ENCODE peak calls at places on chromosomes 5 and 9, in eight cellular contexts. One of them, this sample, is unnamed.

GRCh38 chr9:137478613-137479314 is 19.6 kb upstream of the NSMF start:
- DNase-seq in stimulated activated CD4-positive, alpha-beta T cell treated with anti-CD3 and anti-CD28 coated beads, Interleukin-2, amount 100 ng/mL, for 24 hours: no peak
- DNase-seq in activated CD4-positive, alpha-beta T cell treated with anti-CD3 and anti-CD28 coated beads, Interleukin-2, amount 50 U/mL, for 4 hours: no peak
- DNase-seq in endothelial cell: no peak
- DNase-seq in SIG-M5: no peak
- DNase-seq in CD4-positive, alpha-beta memory T cell: no peak
- DNase-seq in A549: no peak
- DNase-seq in left ventricle myocardium inferior: no peak
- DNase-seq in this sample: peak; percentile 15

GRCh38 chr9:113715086-113715485 is 161.0 kb upstream of the ZNF618 start:
- DNase-seq in stimulated activated CD4-positive, alpha-beta T cell treated with anti-CD3 and anti-CD28 coated beads, Interleukin-2, amount 100 ng/mL, for 24 hours: no peak
- DNase-seq in activated CD4-positive, alpha-beta T cell treated with anti-CD3 and anti-CD28 coated beads, Interleukin-2, amount 50 U/mL, for 4 hours: no peak
- DNase-seq in endothelial cell: no peak
- DNase-seq in SIG-M5: no peak
- DNase-seq in CD4-positive, alpha-beta memory T cell: no peak
- DNase-seq in A549: no peak
- DNase-seq in left ventricle myocardium inferior: no peak
- DNase-seq in this sample: no peak

GRCh38 chr9:133065070-133065388 is 3.2 kb downstream of the CEL start:
- DNase-seq in stimulated activated CD4-positive, alpha-beta T cell treated with anti-CD3 and anti-CD28 coated beads, Interleukin-2, amount 100 ng/mL, for 24 hours: no peak
- DNase-seq in activated CD4-positive, alpha-beta T cell treated with anti-CD3 and anti-CD28 coated beads, Interleukin-2, amount 50 U/mL, for 4 hours: no peak
- DNase-seq in endothelial cell: no peak
- DNase-seq in SIG-M5: no peak
- DNase-seq in CD4-positive, alpha-beta memory T cell: no peak
- DNase-seq in A549: no peak
- DNase-seq in left ventricle myocardium inferior: no peak
- DNase-seq in this sample: no peak

GRCh38 chr5:127957183-127957582 is 126.4 kb upstream of the SLC12A2 start:
- DNase-seq in stimulated activated CD4-positive, alpha-beta T cell treated with anti-CD3 and anti-CD28 coated beads, Interleukin-2, amount 100 ng/mL, for 24 hours: no peak
- DNase-seq in activated CD4-positive, alpha-beta T cell treated with anti-CD3 and anti-CD28 coated beads, Interleukin-2, amount 50 U/mL, for 4 hours: no peak
- DNase-seq in endothelial cell: no peak
- DNase-seq in SIG-M5: no peak
- DNase-seq in CD4-positive, alpha-beta memory T cell: no peak
- DNase-seq in A549: peak; percentile 80
- DNase-seq in left ventricle myocardium inferior: peak; percentile 41
- DNase-seq in this sample: no peak

GRCh38 chr5:68225188-68225910 is 9.8 kb downstream of the PIK3R1 start:
- DNase-seq in stimulated activated CD4-positive, alpha-beta T cell treated with anti-CD3 and anti-CD28 coated beads, Interleukin-2, amount 100 ng/mL, for 24 hours: no peak
- DNase-seq in activated CD4-positive, alpha-beta T cell treated with anti-CD3 and anti-CD28 coated beads, Interleukin-2, amount 50 U/mL, for 4 hours: no peak
- DNase-seq in endothelial cell: no peak
- DNase-seq in SIG-M5: no peak
- DNase-seq in CD4-positive, alpha-beta memory T cell: no peak
- DNase-seq in A549: peak; percentile 28
- DNase-seq in left ventricle myocardium inferior: peak; percentile 34
- DNase-seq in this sample: no peak

GRCh38 chr5:140043508-140043872 is 391 bp upstream of the NRG2 start:
- DNase-seq in stimulated activated CD4-positive, alpha-beta T cell treated with anti-CD3 and anti-CD28 coated beads, Interleukin-2, amount 100 ng/mL, for 24 hours: peak; percentile 23
- DNase-seq in activated CD4-positive, alpha-beta T cell treated with anti-CD3 and anti-CD28 coated beads, Interleukin-2, amount 50 U/mL, for 4 hours: no peak
- DNase-seq in endothelial cell: peak; percentile 12
- DNase-seq in SIG-M5: no peak
- DNase-seq in CD4-positive, alpha-beta memory T cell: no peak
- DNase-seq in A549: peak; percentile 70
- DNase-seq in left ventricle myocardium inferior: peak; percentile 20
- DNase-seq in this sample: no peak

GRCh38 chr9:74742792-74743389 is 144.8 kb downstream of the TRPM6 start:
- DNase-seq in stimulated activated CD4-positive, alpha-beta T cell treated with anti-CD3 and anti-CD28 coated beads, Interleukin-2, amount 100 ng/mL, for 24 hours: no peak
- DNase-seq in activated CD4-positive, alpha-beta T cell treated with anti-CD3 and anti-CD28 coated beads, Interleukin-2, amount 50 U/mL, for 4 hours: no peak
- DNase-seq in endothelial cell: peak; percentile 36
- DNase-seq in SIG-M5: no peak
- DNase-seq in CD4-positive, alpha-beta memory T cell: no peak
- DNase-seq in A549: peak; percentile 33
- DNase-seq in left ventricle myocardium inferior: no peak
- DNase-seq in this sample: no peak

GRCh38 chr5:110258460-110258859 is 468.0 kb downstream of the TMEM232 start:
- DNase-seq in stimulated activated CD4-positive, alpha-beta T cell treated with anti-CD3 and anti-CD28 coated beads, Interleukin-2, amount 100 ng/mL, for 24 hours: no peak
- DNase-seq in activated CD4-positive, alpha-beta T cell treated with anti-CD3 and anti-CD28 coated beads, Interleukin-2, amount 50 U/mL, for 4 hours: no peak
- DNase-seq in endothelial cell: no peak
- DNase-seq in SIG-M5: no peak
- DNase-seq in CD4-positive, alpha-beta memory T cell: no peak
- DNase-seq in A549: no peak
- DNase-seq in left ventricle myocardium inferior: no peak
- DNase-seq in this sample: no peak

GRCh38 chr5:113115061-113115460 is 138.5 kb downstream of the DCP2 start:
- DNase-seq in stimulated activated CD4-positive, alpha-beta T cell treated with anti-CD3 and anti-CD28 coated beads, Interleukin-2, amount 100 ng/mL, for 24 hours: no peak
- DNase-seq in activated CD4-positive, alpha-beta T cell treated with anti-CD3 and anti-CD28 coated beads, Interleukin-2, amount 50 U/mL, for 4 hours: no peak
- DNase-seq in endothelial cell: no peak
- DNase-seq in SIG-M5: no peak
- DNase-seq in CD4-positive, alpha-beta memory T cell: no peak
- DNase-seq in A549: no peak
- DNase-seq in left ventricle myocardium inferior: no peak
- DNase-seq in this sample: no peak

GRCh38 chr5:125823572-125823971 is 599.6 kb upstream of the GRAMD2B start:
- DNase-seq in stimulated activated CD4-positive, alpha-beta T cell treated with anti-CD3 and anti-CD28 coated beads, Interleukin-2, amount 100 ng/mL, for 24 hours: no peak
- DNase-seq in activated CD4-positive, alpha-beta T cell treated with anti-CD3 and anti-CD28 coated beads, Interleukin-2, amount 50 U/mL, for 4 hours: no peak
- DNase-seq in endothelial cell: no peak
- DNase-seq in SIG-M5: no peak
- DNase-seq in CD4-positive, alpha-beta memory T cell: no peak
- DNase-seq in A549: no peak
- DNase-seq in left ventricle myocardium inferior: no peak
- DNase-seq in this sample: no peak

GRCh38 chr5:172672696-172673095 is 31.6 kb downstream of the NEURL1B start:
- DNase-seq in stimulated activated CD4-positive, alpha-beta T cell treated with anti-CD3 and anti-CD28 coated beads, Interleukin-2, amount 100 ng/mL, for 24 hours: no peak
- DNase-seq in activated CD4-positive, alpha-beta T cell treated with anti-CD3 and anti-CD28 coated beads, Interleukin-2, amount 50 U/mL, for 4 hours: no peak
- DNase-seq in endothelial cell: no peak
- DNase-seq in SIG-M5: no peak
- DNase-seq in CD4-positive, alpha-beta memory T cell: no peak
- DNase-seq in A549: no peak
- DNase-seq in left ventricle myocardium inferior: no peak
- DNase-seq in this sample: no peak

GRCh38 chr9:101508203-101508602 is 25.4 kb upstream of the RNF20 start:
- DNase-seq in stimulated activated CD4-positive, alpha-beta T cell treated with anti-CD3 and anti-CD28 coated beads, Interleukin-2, amount 100 ng/mL, for 24 hours: no peak
- DNase-seq in activated CD4-positive, alpha-beta T cell treated with anti-CD3 and anti-CD28 coated beads, Interleukin-2, amount 50 U/mL, for 4 hours: no peak
- DNase-seq in endothelial cell: no peak
- DNase-seq in SIG-M5: no peak
- DNase-seq in CD4-positive, alpha-beta memory T cell: no peak
- DNase-seq in A549: no peak
- DNase-seq in left ventricle myocardium inferior: no peak
- DNase-seq in this sample: no peak

GRCh38 chr9:93662016-93662638 is 85.7 kb downstream of the PHF2 start:
- DNase-seq in stimulated activated CD4-positive, alpha-beta T cell treated with anti-CD3 and anti-CD28 coated beads, Interleukin-2, amount 100 ng/mL, for 24 hours: no peak
- DNase-seq in activated CD4-positive, alpha-beta T cell treated with anti-CD3 and anti-CD28 coated beads, Interleukin-2, amount 50 U/mL, for 4 hours: no peak
- DNase-seq in endothelial cell: no peak
- DNase-seq in SIG-M5: no peak
- DNase-seq in CD4-positive, alpha-beta memory T cell: no peak
- DNase-seq in A549: no peak
- DNase-seq in left ventricle myocardium inferior: no peak
- DNase-seq in this sample: no peak

GRCh38 chr9:124368692-124369091 is 46.5 kb downstream of the PSMB7 start:
- DNase-seq in stimulated activated CD4-positive, alpha-beta T cell treated with anti-CD3 and anti-CD28 coated beads, Interleukin-2, amount 100 ng/mL, for 24 hours: no peak
- DNase-seq in activated CD4-positive, alpha-beta T cell treated with anti-CD3 and anti-CD28 coated beads, Interleukin-2, amount 50 U/mL, for 4 hours: no peak
- DNase-seq in endothelial cell: no peak
- DNase-seq in SIG-M5: no peak
- DNase-seq in CD4-positive, alpha-beta memory T cell: no peak
- DNase-seq in A549: no peak
- DNase-seq in left ventricle myocardium inferior: no peak
- DNase-seq in this sample: no peak

GRCh38 chr9:127524373-127524772 is 73.1 kb downstream of the LRSAM1 start:
- DNase-seq in stimulated activated CD4-positive, alpha-beta T cell treated with anti-CD3 and anti-CD28 coated beads, Interleukin-2, amount 100 ng/mL, for 24 hours: no peak
- DNase-seq in activated CD4-positive, alpha-beta T cell treated with anti-CD3 and anti-CD28 coated beads, Interleukin-2, amount 50 U/mL, for 4 hours: no peak
- DNase-seq in endothelial cell: no peak
- DNase-seq in SIG-M5: no peak
- DNase-seq in CD4-positive, alpha-beta memory T cell: no peak
- DNase-seq in A549: no peak
- DNase-seq in left ventricle myocardium inferior: no peak
- DNase-seq in this sample: no peak

GRCh38 chr5:143537056-143537455 is 133.6 kb upstream of the NR3C1 start:
- DNase-seq in stimulated activated CD4-positive, alpha-beta T cell treated with anti-CD3 and anti-CD28 coated beads, Interleukin-2, amount 100 ng/mL, for 24 hours: no peak
- DNase-seq in activated CD4-positive, alpha-beta T cell treated with anti-CD3 and anti-CD28 coated beads, Interleukin-2, amount 50 U/mL, for 4 hours: no peak
- DNase-seq in endothelial cell: no peak
- DNase-seq in SIG-M5: no peak
- DNase-seq in CD4-positive, alpha-beta memory T cell: no peak
- DNase-seq in A549: no peak
- DNase-seq in left ventricle myocardium inferior: no peak
- DNase-seq in this sample: no peak

GRCh38 chr9:128771094-128771721 is 519 bp downstream of the ZER1 start:
- DNase-seq in stimulated activated CD4-positive, alpha-beta T cell treated with anti-CD3 and anti-CD28 coated beads, Interleukin-2, amount 100 ng/mL, for 24 hours: no peak
- DNase-seq in activated CD4-positive, alpha-beta T cell treated with anti-CD3 and anti-CD28 coated beads, Interleukin-2, amount 50 U/mL, for 4 hours: no peak
- DNase-seq in endothelial cell: peak; percentile 54
- DNase-seq in SIG-M5: no peak
- DNase-seq in CD4-positive, alpha-beta memory T cell: peak; percentile 33
- DNase-seq in A549: no peak
- DNase-seq in left ventricle myocardium inferior: no peak
- DNase-seq in this sample: no peak

GRCh38 chr5:122413722-122414121 is 101.7 kb downstream of the SNCAIP start:
- DNase-seq in stimulated activated CD4-positive, alpha-beta T cell treated with anti-CD3 and anti-CD28 coated beads, Interleukin-2, amount 100 ng/mL, for 24 hours: no peak
- DNase-seq in activated CD4-positive, alpha-beta T cell treated with anti-CD3 and anti-CD28 coated beads, Interleukin-2, amount 50 U/mL, for 4 hours: no peak
- DNase-seq in endothelial cell: no peak
- DNase-seq in SIG-M5: no peak
- DNase-seq in CD4-positive, alpha-beta memory T cell: no peak
- DNase-seq in A549: no peak
- DNase-seq in left ventricle myocardium inferior: no peak
- DNase-seq in this sample: no peak

GRCh38 chr5:147567917-147568598 is 58.2 kb upstream of the DPYSL3 start:
- DNase-seq in stimulated activated CD4-positive, alpha-beta T cell treated with anti-CD3 and anti-CD28 coated beads, Interleukin-2, amount 100 ng/mL, for 24 hours: no peak
- DNase-seq in activated CD4-positive, alpha-beta T cell treated with anti-CD3 and anti-CD28 coated beads, Interleukin-2, amount 50 U/mL, for 4 hours: no peak
- DNase-seq in endothelial cell: no peak
- DNase-seq in SIG-M5: no peak
- DNase-seq in CD4-positive, alpha-beta memory T cell: no peak
- DNase-seq in A549: peak; percentile 11
- DNase-seq in left ventricle myocardium inferior: no peak
- DNase-seq in this sample: peak; percentile 95

GRCh38 chr9:92481029-92481633 is 1.2 kb downstream of the ASPN start:
- DNase-seq in stimulated activated CD4-positive, alpha-beta T cell treated with anti-CD3 and anti-CD28 coated beads, Interleukin-2, amount 100 ng/mL, for 24 hours: no peak
- DNase-seq in activated CD4-positive, alpha-beta T cell treated with anti-CD3 and anti-CD28 coated beads, Interleukin-2, amount 50 U/mL, for 4 hours: no peak
- DNase-seq in endothelial cell: no peak
- DNase-seq in SIG-M5: no peak
- DNase-seq in CD4-positive, alpha-beta memory T cell: no peak
- DNase-seq in A549: no peak
- DNase-seq in left ventricle myocardium inferior: no peak
- DNase-seq in this sample: no peak

GRCh38 chr5:125085797-125086505 is 339.5 kb upstream of the ZNF608 start:
- DNase-seq in stimulated activated CD4-positive, alpha-beta T cell treated with anti-CD3 and anti-CD28 coated beads, Interleukin-2, amount 100 ng/mL, for 24 hours: no peak
- DNase-seq in activated CD4-positive, alpha-beta T cell treated with anti-CD3 and anti-CD28 coated beads, Interleukin-2, amount 50 U/mL, for 4 hours: no peak
- DNase-seq in endothelial cell: no peak
- DNase-seq in SIG-M5: no peak
- DNase-seq in CD4-positive, alpha-beta memory T cell: no peak
- DNase-seq in A549: peak; percentile 3
- DNase-seq in left ventricle myocardium inferior: no peak
- DNase-seq in this sample: no peak

GRCh38 chr9:83620841-83621636 is 1.9 kb upstream of the IDNK start:
- DNase-seq in stimulated activated CD4-positive, alpha-beta T cell treated with anti-CD3 and anti-CD28 coated beads, Interleukin-2, amount 100 ng/mL, for 24 hours: peak; percentile 39
- DNase-seq in activated CD4-positive, alpha-beta T cell treated with anti-CD3 and anti-CD28 coated beads, Interleukin-2, amount 50 U/mL, for 4 hours: peak; percentile 12
- DNase-seq in endothelial cell: peak; percentile 47
- DNase-seq in SIG-M5: no peak
- DNase-seq in CD4-positive, alpha-beta memory T cell: peak; percentile 43
- DNase-seq in A549: peak; percentile 63
- DNase-seq in left ventricle myocardium inferior: peak; percentile 21
- DNase-seq in this sample: peak; percentile 40

GRCh38 chr5:81020478-81021167 is 60.5 kb downstream of the RASGRF2 start:
- DNase-seq in stimulated activated CD4-positive, alpha-beta T cell treated with anti-CD3 and anti-CD28 coated beads, Interleukin-2, amount 100 ng/mL, for 24 hours: no peak
- DNase-seq in activated CD4-positive, alpha-beta T cell treated with anti-CD3 and anti-CD28 coated beads, Interleukin-2, amount 50 U/mL, for 4 hours: no peak
- DNase-seq in endothelial cell: no peak
- DNase-seq in SIG-M5: no peak
- DNase-seq in CD4-positive, alpha-beta memory T cell: no peak
- DNase-seq in A549: no peak
- DNase-seq in left ventricle myocardium inferior: no peak
- DNase-seq in this sample: no peak

GRCh38 chr5:45639038-45639437 is 57.1 kb downstream of the HCN1 start:
- DNase-seq in stimulated activated CD4-positive, alpha-beta T cell treated with anti-CD3 and anti-CD28 coated beads, Interleukin-2, amount 100 ng/mL, for 24 hours: no peak
- DNase-seq in activated CD4-positive, alpha-beta T cell treated with anti-CD3 and anti-CD28 coated beads, Interleukin-2, amount 50 U/mL, for 4 hours: no peak
- DNase-seq in endothelial cell: no peak
- DNase-seq in SIG-M5: no peak
- DNase-seq in CD4-positive, alpha-beta memory T cell: no peak
- DNase-seq in A549: no peak
- DNase-seq in left ventricle myocardium inferior: no peak
- DNase-seq in this sample: no peak

GRCh38 chr5:149404746-149405549 is 25.9 kb upstream of the IL17B start:
- DNase-seq in stimulated activated CD4-positive, alpha-beta T cell treated with anti-CD3 and anti-CD28 coated beads, Interleukin-2, amount 100 ng/mL, for 24 hours: no peak
- DNase-seq in activated CD4-positive, alpha-beta T cell treated with anti-CD3 and anti-CD28 coated beads, Interleukin-2, amount 50 U/mL, for 4 hours: no peak
- DNase-seq in endothelial cell: no peak
- DNase-seq in SIG-M5: no peak
- DNase-seq in CD4-positive, alpha-beta memory T cell: no peak
- DNase-seq in A549: peak; percentile 50
- DNase-seq in left ventricle myocardium inferior: no peak
- DNase-seq in this sample: no peak

GRCh38 chr9:8030095-8030494 is 230.5 kb upstream of the DMAC1 start:
- DNase-seq in stimulated activated CD4-positive, alpha-beta T cell treated with anti-CD3 and anti-CD28 coated beads, Interleukin-2, amount 100 ng/mL, for 24 hours: no peak
- DNase-seq in activated CD4-positive, alpha-beta T cell treated with anti-CD3 and anti-CD28 coated beads, Interleukin-2, amount 50 U/mL, for 4 hours: no peak
- DNase-seq in endothelial cell: no peak
- DNase-seq in SIG-M5: no peak
- DNase-seq in CD4-positive, alpha-beta memory T cell: no peak
- DNase-seq in A549: no peak
- DNase-seq in left ventricle myocardium inferior: no peak
- DNase-seq in this sample: no peak

GRCh38 chr5:61286446-61287132 is 45.5 kb upstream of the ZSWIM6 start:
- DNase-seq in stimulated activated CD4-positive, alpha-beta T cell treated with anti-CD3 and anti-CD28 coated beads, Interleukin-2, amount 100 ng/mL, for 24 hours: no peak
- DNase-seq in activated CD4-positive, alpha-beta T cell treated with anti-CD3 and anti-CD28 coated beads, Interleukin-2, amount 50 U/mL, for 4 hours: no peak
- DNase-seq in endothelial cell: no peak
- DNase-seq in SIG-M5: no peak
- DNase-seq in CD4-positive, alpha-beta memory T cell: no peak
- DNase-seq in A549: no peak
- DNase-seq in left ventricle myocardium inferior: no peak
- DNase-seq in this sample: no peak

GRCh38 chr5:143842920-143843319 is 31.0 kb downstream of the HMHB1 start:
- DNase-seq in stimulated activated CD4-positive, alpha-beta T cell treated with anti-CD3 and anti-CD28 coated beads, Interleukin-2, amount 100 ng/mL, for 24 hours: no peak
- DNase-seq in activated CD4-positive, alpha-beta T cell treated with anti-CD3 and anti-CD28 coated beads, Interleukin-2, amount 50 U/mL, for 4 hours: no peak
- DNase-seq in endothelial cell: no peak
- DNase-seq in SIG-M5: no peak
- DNase-seq in CD4-positive, alpha-beta memory T cell: no peak
- DNase-seq in A549: no peak
- DNase-seq in left ventricle myocardium inferior: no peak
- DNase-seq in this sample: no peak

GRCh38 chr9:95494022-95494415 is 22.8 kb downstream of the PTCH1 start:
- DNase-seq in stimulated activated CD4-positive, alpha-beta T cell treated with anti-CD3 and anti-CD28 coated beads, Interleukin-2, amount 100 ng/mL, for 24 hours: no peak
- DNase-seq in activated CD4-positive, alpha-beta T cell treated with anti-CD3 and anti-CD28 coated beads, Interleukin-2, amount 50 U/mL, for 4 hours: no peak
- DNase-seq in endothelial cell: no peak
- DNase-seq in SIG-M5: no peak
- DNase-seq in CD4-positive, alpha-beta memory T cell: peak; percentile 59
- DNase-seq in A549: no peak
- DNase-seq in left ventricle myocardium inferior: no peak
- DNase-seq in this sample: no peak

GRCh38 chr9:132644251-132644650 is 25.5 kb downstream of the DDX31 start:
- DNase-seq in stimulated activated CD4-positive, alpha-beta T cell treated with anti-CD3 and anti-CD28 coated beads, Interleukin-2, amount 100 ng/mL, for 24 hours: no peak
- DNase-seq in activated CD4-positive, alpha-beta T cell treated with anti-CD3 and anti-CD28 coated beads, Interleukin-2, amount 50 U/mL, for 4 hours: no peak
- DNase-seq in endothelial cell: no peak
- DNase-seq in SIG-M5: no peak
- DNase-seq in CD4-positive, alpha-beta memory T cell: no peak
- DNase-seq in A549: peak; percentile 38
- DNase-seq in left ventricle myocardium inferior: no peak
- DNase-seq in this sample: no peak

GRCh38 chr5:163696270-163696887 is 191.0 kb downstream of the MAT2B start:
- DNase-seq in stimulated activated CD4-positive, alpha-beta T cell treated with anti-CD3 and anti-CD28 coated beads, Interleukin-2, amount 100 ng/mL, for 24 hours: no peak
- DNase-seq in activated CD4-positive, alpha-beta T cell treated with anti-CD3 and anti-CD28 coated beads, Interleukin-2, amount 50 U/mL, for 4 hours: no peak
- DNase-seq in endothelial cell: peak; percentile 56
- DNase-seq in SIG-M5: no peak
- DNase-seq in CD4-positive, alpha-beta memory T cell: peak; percentile 2
- DNase-seq in A549: peak; percentile 48
- DNase-seq in left ventricle myocardium inferior: no peak
- DNase-seq in this sample: peak; percentile 40

GRCh38 chr5:41115281-41115680 is 44.1 kb upstream of the MROH2B start:
- DNase-seq in stimulated activated CD4-positive, alpha-beta T cell treated with anti-CD3 and anti-CD28 coated beads, Interleukin-2, amount 100 ng/mL, for 24 hours: no peak
- DNase-seq in activated CD4-positive, alpha-beta T cell treated with anti-CD3 and anti-CD28 coated beads, Interleukin-2, amount 50 U/mL, for 4 hours: no peak
- DNase-seq in endothelial cell: no peak
- DNase-seq in SIG-M5: no peak
- DNase-seq in CD4-positive, alpha-beta memory T cell: no peak
- DNase-seq in A549: no peak
- DNase-seq in left ventricle myocardium inferior: no peak
- DNase-seq in this sample: no peak

GRCh38 chr9:121738969-121739368 is 87.5 kb downstream of the DAB2IP start:
- DNase-seq in stimulated activated CD4-positive, alpha-beta T cell treated with anti-CD3 and anti-CD28 coated beads, Interleukin-2, amount 100 ng/mL, for 24 hours: no peak
- DNase-seq in activated CD4-positive, alpha-beta T cell treated with anti-CD3 and anti-CD28 coated beads, Interleukin-2, amount 50 U/mL, for 4 hours: no peak
- DNase-seq in endothelial cell: no peak
- DNase-seq in SIG-M5: no peak
- DNase-seq in CD4-positive, alpha-beta memory T cell: no peak
- DNase-seq in A549: no peak
- DNase-seq in left ventricle myocardium inferior: no peak
- DNase-seq in this sample: no peak